ENCODE peak calls at places on chromosome 7, in six cellular contexts. D is mucosa of gallbladder, M is Right ventricle myocardium superior, Z is cerebellum, R is amniotic epithelial cell, J is GM23338. Q is an unnamed sample.

GRCh38 chr7:114976666-114977065 is 54.8 kb downstream of the MDFIC start:
- DNase-seq in D (no peak), M (no peak), Z (no peak), R (peak), J (no peak), Q (no peak)

GRCh38 chr7:15461576-15461975 is 100.2 kb downstream of the AGMO start:
- DNase-seq in D (no peak), M (no peak), Z (no peak), R (peak), J (no peak), Q (peak)

GRCh38 chr7:136998495-136998894 is 130.0 kb downstream of the CHRM2 start:
- DNase-seq in D (no peak), M (no peak), Z (no peak), R (peak), J (no peak), Q (no peak)

GRCh38 chr7:101664893-101665471 is 35.9 kb upstream of the MYL10 start:
- DNase-seq in D (no peak), M (no peak), Z (no peak), R (no peak), J (no peak), Q (no peak)

GRCh38 chr7:27303021-27303420 is 60.4 kb downstream of the EVX1 start:
- DNase-seq in D (no peak), M (no peak), Z (no peak), R (no peak), J (no peak), Q (peak)

GRCh38 chr7:101722247-101722646 is 93.2 kb upstream of the MYL10 start:
- DNase-seq in D (no peak), M (no peak), Z (no peak), R (peak), J (no peak), Q (no peak)

GRCh38 chr7:5824297-5824610 is 42.8 kb upstream of the RNF216 start:
- DNase-seq in D (no peak), M (no peak), Z (no peak), R (no peak), J (no peak), Q (no peak)

GRCh38 chr7:1692500-1693418 is 22.7 kb downstream of the ELFN1 start:
- DNase-seq in D (no peak), M (peak), Z (no peak), R (no peak), J (no peak), Q (no peak)

GRCh38 chr7:28623105-28623730 is 210.9 kb downstream of the CREB5 start:
- DNase-seq in D (no peak), M (no peak), Z (no peak), R (peak), J (no peak), Q (peak)

GRCh38 chr7:117873056-117873932 is at the start of gene CTTNBP2:
- DNase-seq in D (peak), M (peak), Z (peak), R (peak), J (peak), Q (peak)

GRCh38 chr7:99791021-99791420 is 7.0 kb upstream of the CYP3A4 start:
- DNase-seq in D (no peak), M (no peak), Z (no peak), R (no peak), J (no peak), Q (peak)

GRCh38 chr7:101237206-101238067 is at the start of gene CLDN15:
- DNase-seq in D (peak), M (peak), Z (no peak), R (peak), J (no peak), Q (no peak)

GRCh38 chr7:149819141-149819960 is 18.8 kb upstream of the ZNF862 start:
- DNase-seq in D (no peak), M (peak), Z (no peak), R (no peak), J (no peak), Q (no peak)

GRCh38 chr7:16753932-16754571 is 497 bp downstream of the TSPAN13 start:
- DNase-seq in D (peak), M (peak), Z (peak), R (no peak), J (peak), Q (peak)

GRCh38 chr7:1321411-1322239 is 89.0 kb downstream of the UNCX start:
- DNase-seq in D (no peak), M (peak), Z (no peak), R (no peak), J (no peak), Q (no peak)

GRCh38 chr7:156576216-156577063 is 64.1 kb upstream of the RNF32 start:
- DNase-seq in D (no peak), M (no peak), Z (no peak), R (no peak), J (peak), Q (no peak)

GRCh38 chr7:155586843-155587440 is 40.6 kb upstream of the CNPY1 start:
- DNase-seq in D (no peak), M (no peak), Z (no peak), R (no peak), J (no peak), Q (no peak)

GRCh38 chr7:15720849-15721471 is 34.5 kb upstream of the MEOX2 start:
- DNase-seq in D (peak), M (no peak), Z (no peak), R (peak), J (peak), Q (peak)